ENCODE peak calls at places on chromosomes 3 and 15, in seven cellular contexts. U is sigmoid colon; S is DND-41; O is LHCN-M2; J is stimulated activated CD4-positive, alpha-beta T cell treated with anti-CD3 and anti-CD28 coated beads, Interleukin-15, amount 100 ng/mL, for 1 hour; N is stimulated activated effector memory CD8-positive, alpha-beta T cell treated with anti-CD3 and anti-CD28 coated beads, Interleukin-12 subunit alpha, Interleukin-12 subunit beta, amount 100 ng/mL, for 72 hours; T is GM10248. H is an unnamed sample.

GRCh38 chr3:113245775-113246174 is 34.4 kb downstream of the BOC start:
- DNase-seq in U (peak), S (no peak), O (peak), J (no peak), N (no peak), T (no peak), H (peak)

GRCh38 chr15:45919806-45920205 is 285.0 kb downstream of the SQOR start:
- DNase-seq in U (no peak), S (no peak), O (peak), J (no peak), N (no peak), T (no peak), H (no peak)

GRCh38 chr15:89524184-89524583 is 27.8 kb upstream of the RHCG start:
- DNase-seq in U (no peak), S (no peak), O (no peak), J (no peak), N (no peak), T (no peak), H (no peak)

GRCh38 chr3:173066044-173066679 is 74.9 kb downstream of the SPATA16 start:
- DNase-seq in U (no peak), S (no peak), O (peak), J (no peak), N (no peak), T (no peak), H (peak)

GRCh38 chr3:156307704-156308103 is 187.3 kb downstream of the KCNAB1 start:
- DNase-seq in U (peak), S (no peak), O (peak), J (no peak), N (no peak), T (no peak), H (no peak)

GRCh38 chr3:168998792-168999191 is 664.7 kb downstream of the MECOM start:
- DNase-seq in U (no peak), S (no peak), O (no peak), J (no peak), N (no peak), T (no peak), H (no peak)

GRCh38 chr15:83955806-83956265 is 279.7 kb upstream of the GOLGA6L4 start:
- DNase-seq in U (no peak), S (no peak), O (no peak), J (no peak), N (no peak), T (peak), H (no peak)

GRCh38 chr15:50506121-50506520 is 40.3 kb downstream of the USP50 start:
- DNase-seq in U (no peak), S (no peak), O (no peak), J (no peak), N (no peak), T (no peak), H (peak)

GRCh38 chr3:130759692-130760338 is 13.2 kb upstream of the PIK3R4 start:
- DNase-seq in U (no peak), S (peak), O (peak), J (no peak), N (peak), T (peak), H (peak)

GRCh38 chr15:63048986-63049665 is 6.6 kb downstream of the TPM1 start:
- DNase-seq in U (peak), S (peak), O (peak), J (no peak), N (no peak), T (peak), H (peak)

GRCh38 chr3:79018671-79019136 is 749.1 kb downstream of the ROBO1 start:
- DNase-seq in U (peak), S (no peak), O (peak), J (no peak), N (no peak), T (peak), H (peak)

GRCh38 chr3:47347217-47347801 is 33.5 kb upstream of the PTPN23 start:
- DNase-seq in U (peak), S (no peak), O (peak), J (no peak), N (no peak), T (peak), H (no peak)

GRCh38 chr3:94972066-94972465 is 909.2 kb downstream of the NSUN3 start:
- DNase-seq in U (no peak), S (no peak), O (no peak), J (no peak), N (no peak), T (no peak), H (no peak)

GRCh38 chr3:101868534-101869464 is 19.5 kb downstream of the NFKBIZ start:
- DNase-seq in U (no peak), S (no peak), O (no peak), J (no peak), N (no peak), T (no peak), H (no peak)

GRCh38 chr15:101451192-101451799 is 38.2 kb downstream of the PCSK6 start:
- DNase-seq in U (peak), S (no peak), O (peak), J (no peak), N (no peak), T (peak), H (no peak)

GRCh38 chr3:59998040-59998439 is 948.2 kb upstream of the CFAP20DC start:
- DNase-seq in U (no peak), S (no peak), O (no peak), J (no peak), N (no peak), T (no peak), H (no peak)

GRCh38 chr15:72116680-72117447 is 1.1 kb downstream of the MYO9A start:
- DNase-seq in U (peak), S (no peak), O (peak), J (peak), N (no peak), T (no peak), H (peak)

GRCh38 chr15:32873292-32874114 is 155.7 kb downstream of the GREM1 start:
- DNase-seq in U (peak), S (no peak), O (no peak), J (no peak), N (no peak), T (no peak), H (no peak)

GRCh38 chr15:92118162-92118935 is 264.8 kb downstream of the SLCO3A1 start:
- DNase-seq in U (peak), S (no peak), O (no peak), J (no peak), N (no peak), T (no peak), H (no peak)

GRCh38 chr15:84734794-84735479 is 13.5 kb upstream of the ZNF592 start:
- DNase-seq in U (peak), S (peak), O (no peak), J (peak), N (peak), T (peak), H (peak)